ENCODE peak calls at places on chromosomes 7 and 10, in six cellular contexts. T, N, Q, A, H and E are unnamed samples.

GRCh38 chr7:101333912-101334311 is 12.3 kb upstream of the IFT22 start:
- DNase-seq in T (no peak), A (no peak), Q (no peak), H (no peak), N (no peak), E (no peak)

GRCh38 chr10:124999433-125000365 is 57.8 kb downstream of the ZRANB1 start:
- DNase-seq in A (peak; percentile 61), T (no peak), H (no peak), N (peak; percentile 84), Q (no peak), E (peak; percentile 77)

GRCh38 chr10:115942106-115942505 is 330.9 kb downstream of the GFRA1 start:
- DNase-seq in Q (no peak), H (no peak), N (no peak), A (no peak), T (no peak), E (no peak)

GRCh38 chr10:103708627-103709288 is 146.6 kb downstream of the SH3PXD2A start:
- DNase-seq in H (no peak), N (no peak), Q (no peak), A (no peak), T (no peak), E (no peak)

GRCh38 chr7:139697031-139697430 is 80.8 kb downstream of the HIPK2 start:
- DNase-seq in Q (no peak), A (no peak), T (no peak), N (no peak), H (no peak), E (no peak)

GRCh38 chr7:51606601-51607154 is 290.1 kb upstream of the COBL start:
- DNase-seq in A (no peak), N (no peak), Q (peak; percentile 29), H (no peak), T (peak; percentile 54), E (no peak)

GRCh38 chr10:77445562-77445961 is 192.0 kb downstream of the KCNMA1 start:
- DNase-seq in Q (peak; percentile 16), N (no peak), A (no peak), H (no peak), T (no peak), E (no peak)

GRCh38 chr7:151759591-151760042 is 117.3 kb downstream of the PRKAG2 start:
- DNase-seq in H (peak; percentile 88), N (no peak), T (peak; percentile 94), A (no peak), Q (peak; percentile 85), E (no peak)